ENCODE peak calls at places on chromosomes 11 and 22, in four cellular contexts. One of them, this sample, is unnamed.

GRCh38 chr11:61860054-61860903 is 31.1 kb downstream of the FADS3 start:
- DNase-seq in activated T-helper 1 cell treated with anti-CD3 and anti-CD28 coated beads, Interleukin-12 subunit alpha, Interleukin-12 subunit beta, Interleukin-2, Interleukin-4 antibody, amounts not matched to agents 30 ng/mL and 10 ng/mL and 1 ng/mL, durations not matched to agents 14 hours and 24 hours and 36 hours: no peak
- DNase-seq in heart right ventricle: peak; percentile 81
- DNase-seq in activated naive CD4-positive, alpha-beta T cell treated with anti-CD3 and anti-CD28 coated beads, Interleukin-2, amount 50 U/mL, for 16 hours: no peak
- DNase-seq in this sample: no peak

GRCh38 chr11:119100246-119100959 is 1.2 kb downstream of the DPAGT1 start:
- DNase-seq in activated T-helper 1 cell treated with anti-CD3 and anti-CD28 coated beads, Interleukin-12 subunit alpha, Interleukin-12 subunit beta, Interleukin-2, Interleukin-4 antibody, amounts not matched to agents 30 ng/mL and 10 ng/mL and 1 ng/mL, durations not matched to agents 14 hours and 24 hours and 36 hours: no peak
- DNase-seq in activated naive CD4-positive, alpha-beta T cell treated with anti-CD3 and anti-CD28 coated beads, Interleukin-2, amount 50 U/mL, for 16 hours: no peak
- DNase-seq in heart right ventricle: no peak
- DNase-seq in this sample: no peak

GRCh38 chr11:63813563-63814382 is 517 bp downstream of the SPINDOC start:
- DNase-seq in activated T-helper 1 cell treated with anti-CD3 and anti-CD28 coated beads, Interleukin-12 subunit alpha, Interleukin-12 subunit beta, Interleukin-2, Interleukin-4 antibody, amounts not matched to agents 30 ng/mL and 10 ng/mL and 1 ng/mL, durations not matched to agents 14 hours and 24 hours and 36 hours: peak; percentile 34
- DNase-seq in activated naive CD4-positive, alpha-beta T cell treated with anti-CD3 and anti-CD28 coated beads, Interleukin-2, amount 50 U/mL, for 16 hours: peak; percentile 33
- DNase-seq in heart right ventricle: peak; percentile 59
- DNase-seq in this sample: peak; percentile 79

GRCh38 chr11:1121343-1122331 is 36.1 kb upstream of the MUC5AC start:
- DNase-seq in activated naive CD4-positive, alpha-beta T cell treated with anti-CD3 and anti-CD28 coated beads, Interleukin-2, amount 50 U/mL, for 16 hours: no peak
- DNase-seq in heart right ventricle: no peak
- DNase-seq in activated T-helper 1 cell treated with anti-CD3 and anti-CD28 coated beads, Interleukin-12 subunit alpha, Interleukin-12 subunit beta, Interleukin-2, Interleukin-4 antibody, amounts not matched to agents 30 ng/mL and 10 ng/mL and 1 ng/mL, durations not matched to agents 14 hours and 24 hours and 36 hours: no peak
- DNase-seq in this sample: no peak

GRCh38 chr11:27777013-27777412 is 76.8 kb upstream of the BDNF start:
- DNase-seq in activated T-helper 1 cell treated with anti-CD3 and anti-CD28 coated beads, Interleukin-12 subunit alpha, Interleukin-12 subunit beta, Interleukin-2, Interleukin-4 antibody, amounts not matched to agents 30 ng/mL and 10 ng/mL and 1 ng/mL, durations not matched to agents 14 hours and 24 hours and 36 hours: no peak
- DNase-seq in activated naive CD4-positive, alpha-beta T cell treated with anti-CD3 and anti-CD28 coated beads, Interleukin-2, amount 50 U/mL, for 16 hours: no peak
- DNase-seq in heart right ventricle: no peak
- DNase-seq in this sample: no peak

GRCh38 chr11:2541881-2542361 is 97.1 kb downstream of the KCNQ1 start:
- DNase-seq in activated T-helper 1 cell treated with anti-CD3 and anti-CD28 coated beads, Interleukin-12 subunit alpha, Interleukin-12 subunit beta, Interleukin-2, Interleukin-4 antibody, amounts not matched to agents 30 ng/mL and 10 ng/mL and 1 ng/mL, durations not matched to agents 14 hours and 24 hours and 36 hours: no peak
- DNase-seq in heart right ventricle: no peak
- DNase-seq in activated naive CD4-positive, alpha-beta T cell treated with anti-CD3 and anti-CD28 coated beads, Interleukin-2, amount 50 U/mL, for 16 hours: peak; percentile 6
- DNase-seq in this sample: no peak

GRCh38 chr11:122091850-122092249 is 24.2 kb downstream of the BLID start:
- DNase-seq in activated naive CD4-positive, alpha-beta T cell treated with anti-CD3 and anti-CD28 coated beads, Interleukin-2, amount 50 U/mL, for 16 hours: no peak
- DNase-seq in activated T-helper 1 cell treated with anti-CD3 and anti-CD28 coated beads, Interleukin-12 subunit alpha, Interleukin-12 subunit beta, Interleukin-2, Interleukin-4 antibody, amounts not matched to agents 30 ng/mL and 10 ng/mL and 1 ng/mL, durations not matched to agents 14 hours and 24 hours and 36 hours: no peak
- DNase-seq in heart right ventricle: no peak
- DNase-seq in this sample: no peak

GRCh38 chr11:112366777-112367176 is 106.1 kb upstream of the PLET1 start:
- DNase-seq in activated naive CD4-positive, alpha-beta T cell treated with anti-CD3 and anti-CD28 coated beads, Interleukin-2, amount 50 U/mL, for 16 hours: no peak
- DNase-seq in heart right ventricle: no peak
- DNase-seq in activated T-helper 1 cell treated with anti-CD3 and anti-CD28 coated beads, Interleukin-12 subunit alpha, Interleukin-12 subunit beta, Interleukin-2, Interleukin-4 antibody, amounts not matched to agents 30 ng/mL and 10 ng/mL and 1 ng/mL, durations not matched to agents 14 hours and 24 hours and 36 hours: no peak
- DNase-seq in this sample: no peak

GRCh38 chr11:48107188-48107704 is 109.4 kb upstream of the OR4B1 start:
- DNase-seq in activated T-helper 1 cell treated with anti-CD3 and anti-CD28 coated beads, Interleukin-12 subunit alpha, Interleukin-12 subunit beta, Interleukin-2, Interleukin-4 antibody, amounts not matched to agents 30 ng/mL and 10 ng/mL and 1 ng/mL, durations not matched to agents 14 hours and 24 hours and 36 hours: no peak
- DNase-seq in activated naive CD4-positive, alpha-beta T cell treated with anti-CD3 and anti-CD28 coated beads, Interleukin-2, amount 50 U/mL, for 16 hours: no peak
- DNase-seq in heart right ventricle: no peak
- DNase-seq in this sample: no peak

GRCh38 chr11:28049338-28050216 is 58.4 kb downstream of the KIF18A start:
- DNase-seq in heart right ventricle: no peak
- DNase-seq in activated naive CD4-positive, alpha-beta T cell treated with anti-CD3 and anti-CD28 coated beads, Interleukin-2, amount 50 U/mL, for 16 hours: no peak
- DNase-seq in activated T-helper 1 cell treated with anti-CD3 and anti-CD28 coated beads, Interleukin-12 subunit alpha, Interleukin-12 subunit beta, Interleukin-2, Interleukin-4 antibody, amounts not matched to agents 30 ng/mL and 10 ng/mL and 1 ng/mL, durations not matched to agents 14 hours and 24 hours and 36 hours: no peak
- DNase-seq in this sample: no peak

GRCh38 chr22:34111210-34111824 is 191.0 kb upstream of the LARGE1 start:
- DNase-seq in activated T-helper 1 cell treated with anti-CD3 and anti-CD28 coated beads, Interleukin-12 subunit alpha, Interleukin-12 subunit beta, Interleukin-2, Interleukin-4 antibody, amounts not matched to agents 30 ng/mL and 10 ng/mL and 1 ng/mL, durations not matched to agents 14 hours and 24 hours and 36 hours: no peak
- DNase-seq in heart right ventricle: no peak
- DNase-seq in activated naive CD4-positive, alpha-beta T cell treated with anti-CD3 and anti-CD28 coated beads, Interleukin-2, amount 50 U/mL, for 16 hours: no peak
- DNase-seq in this sample: peak; percentile 65

GRCh38 chr11:47858169-47858543 is 10.0 kb upstream of the NUP160 start:
- DNase-seq in activated naive CD4-positive, alpha-beta T cell treated with anti-CD3 and anti-CD28 coated beads, Interleukin-2, amount 50 U/mL, for 16 hours: no peak
- DNase-seq in activated T-helper 1 cell treated with anti-CD3 and anti-CD28 coated beads, Interleukin-12 subunit alpha, Interleukin-12 subunit beta, Interleukin-2, Interleukin-4 antibody, amounts not matched to agents 30 ng/mL and 10 ng/mL and 1 ng/mL, durations not matched to agents 14 hours and 24 hours and 36 hours: no peak
- DNase-seq in heart right ventricle: no peak
- DNase-seq in this sample: no peak

GRCh38 chr11:17845431-17845881 is 110.9 kb downstream of the KCNC1 start:
- DNase-seq in activated naive CD4-positive, alpha-beta T cell treated with anti-CD3 and anti-CD28 coated beads, Interleukin-2, amount 50 U/mL, for 16 hours: no peak
- DNase-seq in heart right ventricle: no peak
- DNase-seq in activated T-helper 1 cell treated with anti-CD3 and anti-CD28 coated beads, Interleukin-12 subunit alpha, Interleukin-12 subunit beta, Interleukin-2, Interleukin-4 antibody, amounts not matched to agents 30 ng/mL and 10 ng/mL and 1 ng/mL, durations not matched to agents 14 hours and 24 hours and 36 hours: no peak
- DNase-seq in this sample: no peak

GRCh38 chr22:42939941-42940653 is 74.9 kb downstream of the PACSIN2 start:
- DNase-seq in activated T-helper 1 cell treated with anti-CD3 and anti-CD28 coated beads, Interleukin-12 subunit alpha, Interleukin-12 subunit beta, Interleukin-2, Interleukin-4 antibody, amounts not matched to agents 30 ng/mL and 10 ng/mL and 1 ng/mL, durations not matched to agents 14 hours and 24 hours and 36 hours: no peak
- DNase-seq in heart right ventricle: no peak
- DNase-seq in activated naive CD4-positive, alpha-beta T cell treated with anti-CD3 and anti-CD28 coated beads, Interleukin-2, amount 50 U/mL, for 16 hours: no peak
- DNase-seq in this sample: no peak

GRCh38 chr11:10305964-10306918 is 1.4 kb downstream of the ADM start:
- DNase-seq in activated T-helper 1 cell treated with anti-CD3 and anti-CD28 coated beads, Interleukin-12 subunit alpha, Interleukin-12 subunit beta, Interleukin-2, Interleukin-4 antibody, amounts not matched to agents 30 ng/mL and 10 ng/mL and 1 ng/mL, durations not matched to agents 14 hours and 24 hours and 36 hours: no peak
- DNase-seq in heart right ventricle: peak; percentile 41
- DNase-seq in activated naive CD4-positive, alpha-beta T cell treated with anti-CD3 and anti-CD28 coated beads, Interleukin-2, amount 50 U/mL, for 16 hours: no peak
- DNase-seq in this sample: peak; percentile 53

GRCh38 chr22:19970479-19971275 is 29.1 kb upstream of the TXNRD2 start:
- DNase-seq in heart right ventricle: peak; percentile 76
- DNase-seq in activated T-helper 1 cell treated with anti-CD3 and anti-CD28 coated beads, Interleukin-12 subunit alpha, Interleukin-12 subunit beta, Interleukin-2, Interleukin-4 antibody, amounts not matched to agents 30 ng/mL and 10 ng/mL and 1 ng/mL, durations not matched to agents 14 hours and 24 hours and 36 hours: peak; percentile 69
- DNase-seq in activated naive CD4-positive, alpha-beta T cell treated with anti-CD3 and anti-CD28 coated beads, Interleukin-2, amount 50 U/mL, for 16 hours: peak; percentile 80
- DNase-seq in this sample: peak; percentile 88

GRCh38 chr11:34653851-34654490 is 33.1 kb downstream of the EHF start:
- DNase-seq in heart right ventricle: no peak
- DNase-seq in activated naive CD4-positive, alpha-beta T cell treated with anti-CD3 and anti-CD28 coated beads, Interleukin-2, amount 50 U/mL, for 16 hours: no peak
- DNase-seq in activated T-helper 1 cell treated with anti-CD3 and anti-CD28 coated beads, Interleukin-12 subunit alpha, Interleukin-12 subunit beta, Interleukin-2, Interleukin-4 antibody, amounts not matched to agents 30 ng/mL and 10 ng/mL and 1 ng/mL, durations not matched to agents 14 hours and 24 hours and 36 hours: no peak
- DNase-seq in this sample: no peak

GRCh38 chr11:93225642-93226041 is 27.9 kb upstream of the SLC36A4 start:
- DNase-seq in activated T-helper 1 cell treated with anti-CD3 and anti-CD28 coated beads, Interleukin-12 subunit alpha, Interleukin-12 subunit beta, Interleukin-2, Interleukin-4 antibody, amounts not matched to agents 30 ng/mL and 10 ng/mL and 1 ng/mL, durations not matched to agents 14 hours and 24 hours and 36 hours: no peak
- DNase-seq in activated naive CD4-positive, alpha-beta T cell treated with anti-CD3 and anti-CD28 coated beads, Interleukin-2, amount 50 U/mL, for 16 hours: no peak
- DNase-seq in heart right ventricle: no peak
- DNase-seq in this sample: no peak

GRCh38 chr22:30541979-30542810 is 4.3 kb downstream of the SEC14L6 start:
- DNase-seq in activated naive CD4-positive, alpha-beta T cell treated with anti-CD3 and anti-CD28 coated beads, Interleukin-2, amount 50 U/mL, for 16 hours: no peak
- DNase-seq in activated T-helper 1 cell treated with anti-CD3 and anti-CD28 coated beads, Interleukin-12 subunit alpha, Interleukin-12 subunit beta, Interleukin-2, Interleukin-4 antibody, amounts not matched to agents 30 ng/mL and 10 ng/mL and 1 ng/mL, durations not matched to agents 14 hours and 24 hours and 36 hours: no peak
- DNase-seq in heart right ventricle: no peak
- DNase-seq in this sample: no peak

GRCh38 chr11:129885381-129885780 is 10.0 kb downstream of the NFRKB start:
- DNase-seq in activated naive CD4-positive, alpha-beta T cell treated with anti-CD3 and anti-CD28 coated beads, Interleukin-2, amount 50 U/mL, for 16 hours: no peak
- DNase-seq in heart right ventricle: no peak
- DNase-seq in activated T-helper 1 cell treated with anti-CD3 and anti-CD28 coated beads, Interleukin-12 subunit alpha, Interleukin-12 subunit beta, Interleukin-2, Interleukin-4 antibody, amounts not matched to agents 30 ng/mL and 10 ng/mL and 1 ng/mL, durations not matched to agents 14 hours and 24 hours and 36 hours: no peak
- DNase-seq in this sample: no peak

GRCh38 chr11:110952150-110952549 is 239.9 kb upstream of the ARHGAP20 start:
- DNase-seq in activated T-helper 1 cell treated with anti-CD3 and anti-CD28 coated beads, Interleukin-12 subunit alpha, Interleukin-12 subunit beta, Interleukin-2, Interleukin-4 antibody, amounts not matched to agents 30 ng/mL and 10 ng/mL and 1 ng/mL, durations not matched to agents 14 hours and 24 hours and 36 hours: no peak
- DNase-seq in heart right ventricle: no peak
- DNase-seq in activated naive CD4-positive, alpha-beta T cell treated with anti-CD3 and anti-CD28 coated beads, Interleukin-2, amount 50 U/mL, for 16 hours: no peak
- DNase-seq in this sample: no peak

GRCh38 chr11:75826463-75827220 is 11.6 kb downstream of the UVRAG start:
- DNase-seq in heart right ventricle: no peak
- DNase-seq in activated T-helper 1 cell treated with anti-CD3 and anti-CD28 coated beads, Interleukin-12 subunit alpha, Interleukin-12 subunit beta, Interleukin-2, Interleukin-4 antibody, amounts not matched to agents 30 ng/mL and 10 ng/mL and 1 ng/mL, durations not matched to agents 14 hours and 24 hours and 36 hours: no peak
- DNase-seq in activated naive CD4-positive, alpha-beta T cell treated with anti-CD3 and anti-CD28 coated beads, Interleukin-2, amount 50 U/mL, for 16 hours: no peak
- DNase-seq in this sample: no peak

GRCh38 chr11:1559103-1559951 is 12.7 kb downstream of the DUSP8 start:
- DNase-seq in activated naive CD4-positive, alpha-beta T cell treated with anti-CD3 and anti-CD28 coated beads, Interleukin-2, amount 50 U/mL, for 16 hours: no peak
- DNase-seq in activated T-helper 1 cell treated with anti-CD3 and anti-CD28 coated beads, Interleukin-12 subunit alpha, Interleukin-12 subunit beta, Interleukin-2, Interleukin-4 antibody, amounts not matched to agents 30 ng/mL and 10 ng/mL and 1 ng/mL, durations not matched to agents 14 hours and 24 hours and 36 hours: no peak
- DNase-seq in heart right ventricle: peak; percentile 90
- DNase-seq in this sample: no peak

GRCh38 chr22:21665047-21665851 is 563 bp upstream of the PPIL2 start:
- DNase-seq in heart right ventricle: no peak
- DNase-seq in activated T-helper 1 cell treated with anti-CD3 and anti-CD28 coated beads, Interleukin-12 subunit alpha, Interleukin-12 subunit beta, Interleukin-2, Interleukin-4 antibody, amounts not matched to agents 30 ng/mL and 10 ng/mL and 1 ng/mL, durations not matched to agents 14 hours and 24 hours and 36 hours: no peak
- DNase-seq in activated naive CD4-positive, alpha-beta T cell treated with anti-CD3 and anti-CD28 coated beads, Interleukin-2, amount 50 U/mL, for 16 hours: no peak
- DNase-seq in this sample: no peak

GRCh38 chr11:134760307-134760706 is 348.3 kb upstream of the B3GAT1 start:
- DNase-seq in activated naive CD4-positive, alpha-beta T cell treated with anti-CD3 and anti-CD28 coated beads, Interleukin-2, amount 50 U/mL, for 16 hours: no peak
- DNase-seq in heart right ventricle: no peak
- DNase-seq in activated T-helper 1 cell treated with anti-CD3 and anti-CD28 coated beads, Interleukin-12 subunit alpha, Interleukin-12 subunit beta, Interleukin-2, Interleukin-4 antibody, amounts not matched to agents 30 ng/mL and 10 ng/mL and 1 ng/mL, durations not matched to agents 14 hours and 24 hours and 36 hours: no peak
- DNase-seq in this sample: no peak

GRCh38 chr22:16949561-16949960 is 58.5 kb downstream of the GAB4 start:
- DNase-seq in activated naive CD4-positive, alpha-beta T cell treated with anti-CD3 and anti-CD28 coated beads, Interleukin-2, amount 50 U/mL, for 16 hours: no peak
- DNase-seq in activated T-helper 1 cell treated with anti-CD3 and anti-CD28 coated beads, Interleukin-12 subunit alpha, Interleukin-12 subunit beta, Interleukin-2, Interleukin-4 antibody, amounts not matched to agents 30 ng/mL and 10 ng/mL and 1 ng/mL, durations not matched to agents 14 hours and 24 hours and 36 hours: no peak
- DNase-seq in heart right ventricle: no peak
- DNase-seq in this sample: no peak

GRCh38 chr11:32939046-32939445 is 46.4 kb downstream of the QSER1 start:
- DNase-seq in heart right ventricle: no peak
- DNase-seq in activated naive CD4-positive, alpha-beta T cell treated with anti-CD3 and anti-CD28 coated beads, Interleukin-2, amount 50 U/mL, for 16 hours: no peak
- DNase-seq in activated T-helper 1 cell treated with anti-CD3 and anti-CD28 coated beads, Interleukin-12 subunit alpha, Interleukin-12 subunit beta, Interleukin-2, Interleukin-4 antibody, amounts not matched to agents 30 ng/mL and 10 ng/mL and 1 ng/mL, durations not matched to agents 14 hours and 24 hours and 36 hours: no peak
- DNase-seq in this sample: no peak

GRCh38 chr11:92611157-92611556 is 358.3 kb upstream of the MTNR1B start:
- DNase-seq in activated T-helper 1 cell treated with anti-CD3 and anti-CD28 coated beads, Interleukin-12 subunit alpha, Interleukin-12 subunit beta, Interleukin-2, Interleukin-4 antibody, amounts not matched to agents 30 ng/mL and 10 ng/mL and 1 ng/mL, durations not matched to agents 14 hours and 24 hours and 36 hours: no peak
- DNase-seq in heart right ventricle: no peak
- DNase-seq in activated naive CD4-positive, alpha-beta T cell treated with anti-CD3 and anti-CD28 coated beads, Interleukin-2, amount 50 U/mL, for 16 hours: no peak
- DNase-seq in this sample: no peak

GRCh38 chr11:82790723-82791487 is 57.2 kb upstream of the FAM181B start:
- DNase-seq in heart right ventricle: no peak
- DNase-seq in activated T-helper 1 cell treated with anti-CD3 and anti-CD28 coated beads, Interleukin-12 subunit alpha, Interleukin-12 subunit beta, Interleukin-2, Interleukin-4 antibody, amounts not matched to agents 30 ng/mL and 10 ng/mL and 1 ng/mL, durations not matched to agents 14 hours and 24 hours and 36 hours: no peak
- DNase-seq in activated naive CD4-positive, alpha-beta T cell treated with anti-CD3 and anti-CD28 coated beads, Interleukin-2, amount 50 U/mL, for 16 hours: no peak
- DNase-seq in this sample: no peak

GRCh38 chr11:63888170-63889086 is 28.5 kb downstream of the RCOR2 start:
- DNase-seq in activated naive CD4-positive, alpha-beta T cell treated with anti-CD3 and anti-CD28 coated beads, Interleukin-2, amount 50 U/mL, for 16 hours: peak; percentile 51
- DNase-seq in activated T-helper 1 cell treated with anti-CD3 and anti-CD28 coated beads, Interleukin-12 subunit alpha, Interleukin-12 subunit beta, Interleukin-2, Interleukin-4 antibody, amounts not matched to agents 30 ng/mL and 10 ng/mL and 1 ng/mL, durations not matched to agents 14 hours and 24 hours and 36 hours: peak; percentile 57
- DNase-seq in heart right ventricle: no peak
- DNase-seq in this sample: no peak

GRCh38 chr11:61011239-61011870 is 39.9 kb downstream of the CD6 start:
- DNase-seq in activated naive CD4-positive, alpha-beta T cell treated with anti-CD3 and anti-CD28 coated beads, Interleukin-2, amount 50 U/mL, for 16 hours: no peak
- DNase-seq in activated T-helper 1 cell treated with anti-CD3 and anti-CD28 coated beads, Interleukin-12 subunit alpha, Interleukin-12 subunit beta, Interleukin-2, Interleukin-4 antibody, amounts not matched to agents 30 ng/mL and 10 ng/mL and 1 ng/mL, durations not matched to agents 14 hours and 24 hours and 36 hours: no peak
- DNase-seq in heart right ventricle: no peak
- DNase-seq in this sample: no peak

GRCh38 chr11:1305558-1306056 is 3.8 kb downstream of the TOLLIP start:
- DNase-seq in activated T-helper 1 cell treated with anti-CD3 and anti-CD28 coated beads, Interleukin-12 subunit alpha, Interleukin-12 subunit beta, Interleukin-2, Interleukin-4 antibody, amounts not matched to agents 30 ng/mL and 10 ng/mL and 1 ng/mL, durations not matched to agents 14 hours and 24 hours and 36 hours: no peak
- DNase-seq in heart right ventricle: no peak
- DNase-seq in activated naive CD4-positive, alpha-beta T cell treated with anti-CD3 and anti-CD28 coated beads, Interleukin-2, amount 50 U/mL, for 16 hours: no peak
- DNase-seq in this sample: no peak

GRCh38 chr11:17812286-17813187 is 78.0 kb downstream of the KCNC1 start:
- DNase-seq in activated naive CD4-positive, alpha-beta T cell treated with anti-CD3 and anti-CD28 coated beads, Interleukin-2, amount 50 U/mL, for 16 hours: no peak
- DNase-seq in heart right ventricle: no peak
- DNase-seq in activated T-helper 1 cell treated with anti-CD3 and anti-CD28 coated beads, Interleukin-12 subunit alpha, Interleukin-12 subunit beta, Interleukin-2, Interleukin-4 antibody, amounts not matched to agents 30 ng/mL and 10 ng/mL and 1 ng/mL, durations not matched to agents 14 hours and 24 hours and 36 hours: no peak
- DNase-seq in this sample: no peak

GRCh38 chr22:44229331-44229730 is 48.6 kb downstream of the PARVG start:
- DNase-seq in activated T-helper 1 cell treated with anti-CD3 and anti-CD28 coated beads, Interleukin-12 subunit alpha, Interleukin-12 subunit beta, Interleukin-2, Interleukin-4 antibody, amounts not matched to agents 30 ng/mL and 10 ng/mL and 1 ng/mL, durations not matched to agents 14 hours and 24 hours and 36 hours: no peak
- DNase-seq in activated naive CD4-positive, alpha-beta T cell treated with anti-CD3 and anti-CD28 coated beads, Interleukin-2, amount 50 U/mL, for 16 hours: no peak
- DNase-seq in heart right ventricle: no peak
- DNase-seq in this sample: no peak

GRCh38 chr11:1771273-1771672 is 7.5 kb upstream of the CTSD start:
- DNase-seq in heart right ventricle: no peak
- DNase-seq in activated T-helper 1 cell treated with anti-CD3 and anti-CD28 coated beads, Interleukin-12 subunit alpha, Interleukin-12 subunit beta, Interleukin-2, Interleukin-4 antibody, amounts not matched to agents 30 ng/mL and 10 ng/mL and 1 ng/mL, durations not matched to agents 14 hours and 24 hours and 36 hours: no peak
- DNase-seq in activated naive CD4-positive, alpha-beta T cell treated with anti-CD3 and anti-CD28 coated beads, Interleukin-2, amount 50 U/mL, for 16 hours: no peak
- DNase-seq in this sample: no peak

GRCh38 chr11:60951909-60952741 is at the start of gene SLC15A3:
- DNase-seq in activated T-helper 1 cell treated with anti-CD3 and anti-CD28 coated beads, Interleukin-12 subunit alpha, Interleukin-12 subunit beta, Interleukin-2, Interleukin-4 antibody, amounts not matched to agents 30 ng/mL and 10 ng/mL and 1 ng/mL, durations not matched to agents 14 hours and 24 hours and 36 hours: no peak
- DNase-seq in heart right ventricle: peak; percentile 59
- DNase-seq in activated naive CD4-positive, alpha-beta T cell treated with anti-CD3 and anti-CD28 coated beads, Interleukin-2, amount 50 U/mL, for 16 hours: peak; percentile 32
- DNase-seq in this sample: no peak

GRCh38 chr11:2868604-2869526 is 16.7 kb downstream of the CDKN1C start:
- DNase-seq in activated T-helper 1 cell treated with anti-CD3 and anti-CD28 coated beads, Interleukin-12 subunit alpha, Interleukin-12 subunit beta, Interleukin-2, Interleukin-4 antibody, amounts not matched to agents 30 ng/mL and 10 ng/mL and 1 ng/mL, durations not matched to agents 14 hours and 24 hours and 36 hours: no peak
- DNase-seq in activated naive CD4-positive, alpha-beta T cell treated with anti-CD3 and anti-CD28 coated beads, Interleukin-2, amount 50 U/mL, for 16 hours: no peak
- DNase-seq in heart right ventricle: no peak
- DNase-seq in this sample: no peak

This sample was measured in D341Med.